ENCODE peak calls at places on chromosome 1, in five cellular contexts. One of them, this sample, is unnamed.

GRCh38 chr1:192861860-192862259 is 53.0 kb downstream of the RGS2 start:
- DNase-seq in H7: no peak
- DNase-seq in A549: no peak
- DNase-seq in PC-9: no peak
- DNase-seq in endothelial cell of umbilical vein: peak
- DNase-seq in this sample: no peak

GRCh38 chr1:93828437-93828756 is 50.6 kb downstream of the DNTTIP2 start:
- DNase-seq in H7: no peak
- DNase-seq in A549: no peak
- DNase-seq in PC-9: peak
- DNase-seq in endothelial cell of umbilical vein: no peak
- DNase-seq in this sample: no peak

GRCh38 chr1:9900142-9901043 is 9.7 kb downstream of the CTNNBIP1 start:
- DNase-seq in H7: no peak
- DNase-seq in A549: no peak
- DNase-seq in PC-9: no peak
- DNase-seq in endothelial cell of umbilical vein: peak
- DNase-seq in this sample: no peak

GRCh38 chr1:79852004-79852403 is 845.5 kb upstream of the ADGRL4 start:
- DNase-seq in H7: no peak
- DNase-seq in A549: no peak
- DNase-seq in PC-9: no peak
- DNase-seq in endothelial cell of umbilical vein: no peak
- DNase-seq in this sample: peak

GRCh38 chr1:5225687-5226389 is 571.4 kb downstream of the AJAP1 start:
- DNase-seq in H7: peak
- DNase-seq in A549: no peak
- DNase-seq in PC-9: no peak
- DNase-seq in endothelial cell of umbilical vein: no peak
- DNase-seq in this sample: peak

GRCh38 chr1:170321113-170321512 is 175.4 kb downstream of the NTMT2 start:
- DNase-seq in H7: no peak
- DNase-seq in A549: no peak
- DNase-seq in PC-9: no peak
- DNase-seq in endothelial cell of umbilical vein: no peak
- DNase-seq in this sample: no peak

GRCh38 chr1:24020032-24020431 is 39.9 kb upstream of the SRSF10 start:
- DNase-seq in H7: no peak
- DNase-seq in A549: no peak
- DNase-seq in PC-9: no peak
- DNase-seq in endothelial cell of umbilical vein: no peak
- DNase-seq in this sample: no peak

GRCh38 chr1:14300991-14301703 is 297.3 kb upstream of the KAZN start:
- DNase-seq in H7: no peak
- DNase-seq in A549: no peak
- DNase-seq in PC-9: no peak
- DNase-seq in endothelial cell of umbilical vein: no peak
- DNase-seq in this sample: no peak

GRCh38 chr1:17216078-17216477 is 11.2 kb downstream of the PADI1 start:
- DNase-seq in H7: no peak
- DNase-seq in A549: no peak
- DNase-seq in PC-9: no peak
- DNase-seq in endothelial cell of umbilical vein: peak
- DNase-seq in this sample: no peak

GRCh38 chr1:101238041-101238515 is 1.3 kb downstream of the S1PR1 start:
- DNase-seq in H7: peak
- DNase-seq in A549: no peak
- DNase-seq in PC-9: no peak
- DNase-seq in endothelial cell of umbilical vein: peak
- DNase-seq in this sample: peak

GRCh38 chr1:248848596-248848995 is 10.3 kb downstream of the ZNF692 start:
- DNase-seq in H7: no peak
- DNase-seq in A549: no peak
- DNase-seq in PC-9: no peak
- DNase-seq in endothelial cell of umbilical vein: no peak
- DNase-seq in this sample: no peak

GRCh38 chr1:178019622-178020021 is 49.8 kb upstream of the SEC16B start:
- DNase-seq in H7: no peak
- DNase-seq in A549: no peak
- DNase-seq in PC-9: no peak
- DNase-seq in endothelial cell of umbilical vein: no peak
- DNase-seq in this sample: no peak

GRCh38 chr1:1401457-1402010 is 2.4 kb upstream of the CCNL2 start:
- DNase-seq in H7: no peak
- DNase-seq in A549: no peak
- DNase-seq in PC-9: no peak
- DNase-seq in endothelial cell of umbilical vein: no peak
- DNase-seq in this sample: no peak
- H3K4me3 ChIP-seq in H7: no peak
- H3K4me3 ChIP-seq in A549: no peak
- H3K4me3 ChIP-seq in PC-9: no peak
- H3K4me3 ChIP-seq in endothelial cell of umbilical vein: no peak
- H3K4me3 ChIP-seq in this sample: no peak

DNA sequence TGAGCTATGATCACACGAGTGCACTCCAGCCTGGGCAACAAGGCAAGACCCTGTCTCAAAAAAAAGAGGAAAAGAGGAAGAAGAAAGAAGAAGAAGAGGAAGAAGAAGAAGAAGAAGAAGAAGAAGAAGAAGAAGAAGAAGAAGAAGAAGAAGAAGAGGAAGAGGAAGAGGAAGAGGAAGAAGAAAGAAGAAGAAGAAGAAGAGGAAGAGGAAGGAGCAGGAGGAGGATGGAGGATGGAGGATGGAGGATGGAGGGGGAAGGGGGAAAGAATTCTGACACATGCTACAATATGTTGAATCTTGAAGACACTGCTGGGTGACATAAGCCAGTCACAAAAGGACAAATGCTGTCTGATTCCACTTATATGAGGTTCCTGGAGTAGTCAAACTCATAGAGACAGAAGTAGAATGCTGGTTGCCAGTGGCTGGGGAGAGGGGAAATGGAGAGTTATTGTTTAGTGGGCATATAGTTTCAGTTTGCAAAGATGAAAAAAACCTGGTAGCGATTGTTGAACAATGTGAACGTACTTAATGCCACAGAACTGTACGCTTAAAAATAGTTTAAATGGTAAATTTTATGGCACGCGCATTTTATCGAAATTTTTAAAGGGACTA is 47.3 kb upstream of the COA6 start:
- DNase-seq in H7: no peak
- DNase-seq in A549: no peak
- DNase-seq in PC-9: no peak
- DNase-seq in endothelial cell of umbilical vein: no peak
- DNase-seq in this sample: no peak
- H3K4me3 ChIP-seq in H7: no peak
- H3K4me3 ChIP-seq in A549: peak
- H3K4me3 ChIP-seq in PC-9: no peak
- H3K4me3 ChIP-seq in endothelial cell of umbilical vein: peak
- H3K4me3 ChIP-seq in this sample: peak

GRCh38 chr1:146019225-146020057 is 2.1 kb downstream of the HJV start:
- DNase-seq in H7: peak
- DNase-seq in A549: no peak
- DNase-seq in PC-9: no peak
- DNase-seq in endothelial cell of umbilical vein: no peak
- DNase-seq in this sample: peak

GRCh38 chr1:146020058-146020738 is 1.3 kb downstream of the HJV start:
- DNase-seq in H7: no peak
- DNase-seq in A549: no peak
- DNase-seq in PC-9: no peak
- DNase-seq in endothelial cell of umbilical vein: no peak
- DNase-seq in this sample: no peak

GRCh38 chr1:146021622-146022402 is at the start of gene HJV:
- DNase-seq in H7: no peak
- DNase-seq in A549: no peak
- DNase-seq in PC-9: no peak
- DNase-seq in endothelial cell of umbilical vein: no peak
- DNase-seq in this sample: no peak

GRCh38 chr1:146022403-146023127 is 1.0 kb upstream of the HJV start:
- DNase-seq in H7: no peak
- DNase-seq in A549: no peak
- DNase-seq in PC-9: no peak
- DNase-seq in endothelial cell of umbilical vein: no peak
- DNase-seq in this sample: no peak

GRCh38 chr1:146021046-146021445 is 489 bp downstream of the HJV start:
- DNase-seq in H7: no peak
- DNase-seq in A549: no peak
- DNase-seq in PC-9: no peak
- DNase-seq in endothelial cell of umbilical vein: no peak
- DNase-seq in this sample: no peak
- H3K4me3 ChIP-seq in H7: no peak
- H3K4me3 ChIP-seq in A549: no peak
- H3K4me3 ChIP-seq in PC-9: no peak
- H3K4me3 ChIP-seq in endothelial cell of umbilical vein: no peak
- H3K4me3 ChIP-seq in this sample: no peak

DNA sequence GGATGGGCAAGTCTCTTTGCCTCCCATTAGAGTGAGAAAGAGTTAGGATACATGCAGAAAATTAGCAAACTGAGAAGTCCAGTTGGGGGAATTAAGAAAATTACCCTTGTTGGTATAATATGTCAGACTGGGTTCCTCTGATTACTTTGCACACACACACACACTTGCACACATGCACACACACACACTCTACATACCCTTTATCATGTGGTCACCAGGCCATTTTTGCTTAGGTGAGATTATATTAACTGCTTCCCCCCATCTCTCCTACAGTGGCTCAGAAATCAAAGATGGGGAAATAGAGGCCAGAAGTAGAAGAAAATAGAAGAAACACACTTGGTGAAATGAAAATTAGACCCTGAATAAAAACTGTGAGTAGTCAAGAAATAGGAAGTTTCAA is 917 bp upstream of the LIX1L start:
- DNase-seq in H7: no peak
- DNase-seq in A549: no peak
- DNase-seq in PC-9: no peak
- DNase-seq in endothelial cell of umbilical vein: no peak
- DNase-seq in this sample: no peak
- H3K4me3 ChIP-seq in H7: no peak
- H3K4me3 ChIP-seq in A549: no peak
- H3K4me3 ChIP-seq in PC-9: no peak
- H3K4me3 ChIP-seq in endothelial cell of umbilical vein: no peak
- H3K4me3 ChIP-seq in this sample: peak